ENCODE peak calls at places on chromosomes 7 and 10, in eight cellular contexts. D is mammary epithelial cell; P is heart left ventricle; W is lower lobe of right lung; F is IMR-90; O is CD4-positive, alpha-beta memory T cell; K is prostate gland; S is GM23338. G is an unnamed sample. For H3K4me1, the result is how much of the 10 kb centered on the place peaks cover.

GRCh38 chr7:133911724-133912123 is 215.4 kb upstream of the LRGUK start:
- DNase-seq in D (no peak), F (no peak), P (no peak), S (no peak), O (no peak), W (no peak), K (no peak), G (no peak)

GRCh38 chr10:29370092-29370611 is 81.3 kb downstream of the LYZL1 start:
- DNase-seq in S (no peak), W (no peak), O (no peak), K (no peak), P (no peak), D (no peak), F (no peak), G (no peak)

GRCh38 chr7:91411062-91411461 is 146.8 kb downstream of the FZD1 start:
- DNase-seq in D (no peak), S (peak), P (no peak), K (no peak), W (no peak), F (no peak), O (no peak), G (no peak)

GRCh38 chr7:76282344-76283253 is 19.9 kb upstream of the HSPB1 start:
- DNase-seq in W (no peak), D (no peak), K (no peak), O (no peak), S (peak), F (no peak), P (peak), G (no peak)

GRCh38 chr7:15557186-15557585 is 4.6 kb downstream of the AGMO start:
- DNase-seq in K (no peak), W (no peak), D (no peak), F (no peak), S (no peak), P (no peak), O (no peak), G (no peak)

GRCh38 chr7:123996327-123996625 is 36.6 kb downstream of the TMEM229A start:
- DNase-seq in O (no peak), S (no peak), P (no peak), W (no peak), D (no peak), K (no peak), F (no peak), G (no peak)

GRCh38 chr10:23413629-23414089 is 25.2 kb upstream of the OTUD1 start:
- DNase-seq in W (no peak), O (no peak), S (no peak), D (no peak), F (no peak), K (no peak), P (no peak), G (peak)

GRCh38 chr10:112271982-112272381 is 11.2 kb upstream of the TECTB start:
- DNase-seq in P (no peak), W (no peak), D (peak), S (no peak), O (no peak), F (peak), K (no peak), G (no peak)

GRCh38 chr10:119542990-119543813 is 683 bp upstream of the RGS10 start:
- DNase-seq in W (peak), P (peak), K (peak), O (peak), D (peak), S (peak), F (peak), G (peak)

GRCh38 chr10:77987671-77988070 is 41.6 kb downstream of the POLR3A start:
- DNase-seq in S (no peak), K (no peak), D (no peak), O (no peak), P (no peak), W (no peak), F (no peak), G (no peak)

GRCh38 chr7:45033261-45033930 is 33.4 kb downstream of the CCM2 start:
- DNase-seq in P (no peak), O (peak), F (peak), W (no peak), S (no peak), K (no peak), D (peak), G (no peak)

GRCh38 chr10:61992683-61993629 is 91.5 kb downstream of the ARID5B start:
- DNase-seq in O (peak), F (peak), W (peak), K (peak), P (peak), D (peak), S (no peak), G (peak)

GRCh38 chr7:70711441-70711840 is 420.5 kb upstream of the GALNT17 start:
- DNase-seq in F (no peak), S (no peak), P (no peak), W (no peak), O (no peak), D (no peak), K (no peak), G (no peak)

GRCh38 chr7:29190349-29191045 is 4.1 kb upstream of the CHN2 start:
- DNase-seq in K (no peak), P (no peak), W (no peak), O (no peak), S (no peak), D (no peak), F (no peak), G (no peak)

GRCh38 chr10:78004215-78005026 is 24.9 kb downstream of the POLR3A start:
- DNase-seq in D (no peak), S (no peak), O (no peak), K (no peak), F (no peak), P (no peak), W (no peak), G (no peak)

GRCh38 chr7:17633099-17633498 is 307.2 kb downstream of the SNX13 start:
- DNase-seq in S (no peak), P (no peak), F (peak), K (no peak), O (no peak), D (peak), W (no peak), G (no peak)

GRCh38 chr7:133887459-133887858 is 239.7 kb upstream of the LRGUK start:
- DNase-seq in D (no peak), F (peak), K (no peak), O (no peak), P (no peak), W (no peak), S (no peak), G (no peak)

GRCh38 chr7:101564778-101565211 is 64.3 kb downstream of the MYL10 start:
- DNase-seq in W (no peak), P (no peak), S (peak), K (no peak), F (no peak), O (no peak), D (peak), G (no peak)

GRCh38 chr7:128459394-128459878 is 3.8 kb downstream of the HILPDA start:
- DNase-seq in W (peak), O (peak), F (peak), K (peak), D (peak), P (peak), S (peak), G (peak)

GRCh38 chr7:158431941-158432347 is 155.7 kb downstream of the PTPRN2 start:
- DNase-seq in F (peak), P (no peak), O (no peak), W (peak), D (peak), K (peak), S (no peak), G (no peak)

GRCh38 chr7:131222171-131222570 is 105.5 kb upstream of the MKLN1 start:
- DNase-seq in S (no peak), K (no peak), O (no peak), W (no peak), D (no peak), F (no peak), P (no peak), G (peak)

GRCh38 chr7:75045881-75046280 is 27.7 kb downstream of the RCC1L start:
- DNase-seq in W (no peak), D (no peak), S (no peak), P (no peak), O (no peak), F (no peak), K (no peak), G (no peak)

DNA sequence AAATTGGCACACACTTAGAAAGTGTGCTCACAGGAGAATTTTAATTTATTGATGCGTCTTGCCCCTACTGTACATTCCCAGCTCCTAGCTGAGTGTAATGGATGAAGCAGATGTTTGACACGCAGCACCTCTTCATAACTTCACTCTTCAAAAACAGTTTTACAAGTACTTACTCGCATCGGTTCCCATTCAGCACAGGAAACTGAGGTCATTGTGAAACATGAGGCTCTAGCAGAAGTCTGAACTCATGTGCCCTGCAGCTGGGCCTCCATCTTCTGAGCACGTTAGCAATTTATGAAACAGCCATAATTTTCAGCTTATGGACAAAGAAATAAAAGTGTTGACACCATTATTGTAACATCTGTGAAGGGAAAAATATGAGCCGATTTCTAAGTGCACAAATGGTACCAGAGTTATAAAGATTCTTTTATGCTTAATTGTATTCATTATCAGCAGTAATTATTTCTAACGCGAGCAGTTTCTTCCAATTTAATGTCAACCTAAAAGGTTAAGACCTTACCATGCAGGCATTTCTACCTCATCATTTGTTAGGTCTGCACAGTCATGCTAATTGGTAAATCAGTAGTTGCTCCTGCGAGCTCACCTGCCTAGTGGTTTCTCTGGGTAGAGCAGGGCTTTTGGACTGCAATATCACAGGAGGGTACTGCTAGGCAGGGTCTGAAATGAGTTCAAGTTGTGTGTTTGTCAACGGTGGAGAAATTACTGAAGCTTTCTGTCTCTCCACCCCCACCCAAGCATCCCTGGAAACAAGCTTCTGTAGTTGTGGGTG is 558.7 kb upstream of the MGMT start:
- DNase-seq in F (no peak), D (no peak), S (peak), O (no peak), W (no peak), P (no peak), K (no peak), G (no peak)
- H3K4me1 ChIP-seq in F (under half), D (under half), S (under half), O (under half), W (under half), P (under half), K (under half), G (under half)

DNA sequence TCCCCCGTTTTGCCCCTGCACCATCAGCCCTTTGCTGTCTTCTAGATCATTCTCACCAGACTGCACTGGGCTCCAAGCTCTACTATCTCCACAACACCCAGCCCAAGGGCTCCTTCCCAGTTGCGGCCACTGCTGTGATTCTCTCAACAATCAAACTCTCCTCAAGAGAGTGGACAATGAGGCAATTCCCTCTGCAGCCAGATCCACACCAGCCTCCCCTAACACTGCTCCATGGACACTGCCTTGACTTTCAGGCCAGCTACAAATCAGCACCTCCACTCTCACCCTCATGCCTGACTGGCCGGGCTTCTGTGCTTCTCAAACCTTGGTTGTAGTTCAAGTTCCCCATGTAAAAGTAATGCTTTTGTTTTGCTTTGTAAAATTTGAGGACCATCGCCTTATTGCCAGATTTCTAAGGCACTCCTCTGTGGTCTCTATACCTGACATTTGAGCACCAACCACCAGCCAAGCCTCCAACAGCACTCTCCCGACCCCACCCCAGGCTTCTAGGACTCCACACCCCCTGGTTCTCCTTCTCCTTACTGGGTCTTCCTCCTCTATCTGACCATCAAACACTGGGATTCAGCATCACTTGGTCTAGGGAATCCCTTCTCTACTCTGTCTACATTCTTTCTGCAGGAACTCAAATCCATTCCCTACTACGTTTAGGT is 45.4 kb downstream of the PPIF start:
- DNase-seq in W (peak), O (no peak), K (no peak), F (no peak), D (no peak), S (no peak), P (peak), G (no peak)
- H3K27ac ChIP-seq in W (no peak), O (no peak), K (no peak), F (no peak), D (no peak), S (no peak), P (no peak), G (no peak)

GRCh38 chr10:108465871-108466641 is 1301.5 kb upstream of the SORCS1 start:
- DNase-seq in O (no peak), P (peak), S (peak), F (no peak), W (peak), K (peak), D (peak), G (no peak)
- H3K4me3 ChIP-seq in O (no peak), P (peak), S (peak), F (peak), W (peak), K (peak), D (peak), G (no peak)

GRCh38 chr10:127943336-127943910 is 36.5 kb downstream of the PTPRE start:
- DNase-seq in S (no peak), K (no peak), D (no peak), W (no peak), O (no peak), F (no peak), P (no peak), G (no peak)
- H3K4me1 ChIP-seq in S (under half), K (under half), D (under half), W (under half), O (under half), F (under half), P (under half), G (under half)

G was measured in OCI-LY7.